ENCODE peak calls at places on chromosomes 7 and 10, in five cellular contexts. R, B, N, A and W are unnamed samples.

GRCh38 chr7:43784030-43785001 is 25.8 kb downstream of the BLVRA start:
- DNase-seq in B (peak; percentile 53), R (peak; percentile 39), A (no peak), N (no peak), W (peak; percentile 73)

GRCh38 chr7:100195222-100195621 is 17.5 kb downstream of the STAG3 start:
- DNase-seq in N (no peak), A (no peak), R (no peak), B (no peak), W (no peak)

GRCh38 chr7:134686782-134687181 is 40.1 kb downstream of the BPGM start:
- DNase-seq in A (no peak), R (peak; percentile 66), B (peak; percentile 60), N (no peak), W (peak; percentile 54)

GRCh38 chr10:129530486-129531065 is 63.5 kb downstream of the MGMT start:
- DNase-seq in N (no peak), B (no peak), A (no peak), R (no peak), W (no peak)

GRCh38 chr10:55410415-55410885 is 609.4 kb upstream of the PCDH15 start:
- DNase-seq in B (peak; percentile 1), A (no peak), R (peak; percentile 15), N (peak; percentile 83), W (peak; percentile 12)

GRCh38 chr10:132164801-132165278 is 21.9 kb upstream of the DPYSL4 start:
- DNase-seq in A (no peak), N (peak; percentile 70), B (no peak), R (no peak), W (no peak)

GRCh38 chr7:149471289-149471953 is 10.6 kb upstream of the ZNF777 start:
- DNase-seq in N (no peak), R (no peak), A (no peak), B (no peak), W (no peak)

GRCh38 chr7:101085000-101085948 is at the start of gene TRIM56:
- DNase-seq in N (no peak), B (peak; percentile 89), R (peak; percentile 78), A (peak; percentile 90), W (peak; percentile 63)

GRCh38 chr10:86936661-86937501 is 20.5 kb downstream of the MMRN2 start:
- DNase-seq in N (no peak), R (peak; percentile 49), A (no peak), B (peak; percentile 41), W (peak; percentile 60)

GRCh38 chr10:120942806-120943413 is 91.7 kb downstream of the WDR11 start:
- DNase-seq in B (peak; percentile 88), N (peak; percentile 80), A (peak; percentile 76), R (peak; percentile 74), W (peak; percentile 65)

GRCh38 chr10:68869623-68870022 is 31.5 kb upstream of the DDX50 start:
- DNase-seq in A (no peak), B (peak; percentile 47), R (peak; percentile 50), N (no peak), W (peak; percentile 10)

GRCh38 chr7:1292972-1293830 is 60.5 kb downstream of the UNCX start:
- DNase-seq in A (no peak), N (no peak), B (no peak), R (no peak), W (no peak)

DNA sequence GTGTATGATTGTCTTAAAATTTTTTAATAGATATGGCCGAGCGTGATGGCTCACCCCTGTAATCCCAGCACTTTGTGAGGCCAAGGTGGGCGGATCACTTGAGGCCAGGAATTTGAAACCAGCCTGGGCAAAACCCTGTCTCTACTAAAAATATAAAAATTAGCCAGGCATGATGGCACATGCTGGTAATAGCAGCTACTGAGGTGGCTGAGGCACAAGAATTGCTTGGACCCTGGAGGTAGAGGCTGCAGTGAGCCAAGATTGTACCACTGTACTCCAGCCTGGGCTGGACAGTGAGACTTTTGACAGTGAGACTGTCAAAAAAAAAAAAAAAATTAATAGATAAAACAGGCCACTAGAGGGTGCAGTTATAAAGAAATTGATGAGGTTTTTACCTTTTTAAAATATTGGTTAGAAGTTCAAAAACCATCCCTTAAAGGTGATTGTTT is 20.5 kb downstream of the NOM1 start:
- DNase-seq in B (peak; percentile 24), R (peak; percentile 21), N (no peak), A (no peak), W (peak; percentile 21)
- TF ChIP-seq CTCF in B (no peak), R (no peak), N (no peak), A (no peak), W (peak; percentile 19)

GRCh38 chr7:25940086-25940906 is 211.7 kb upstream of the NFE2L3 start:
- DNase-seq in B (no peak), N (peak; percentile 79), A (no peak), R (no peak), W (no peak)
- H3K4me3 ChIP-seq in B (no peak overlapping the region), N (peak overlapping the region; percentile 46), A (no peak overlapping the region), R (no peak overlapping the region), W (no peak overlapping the region)

DNA sequence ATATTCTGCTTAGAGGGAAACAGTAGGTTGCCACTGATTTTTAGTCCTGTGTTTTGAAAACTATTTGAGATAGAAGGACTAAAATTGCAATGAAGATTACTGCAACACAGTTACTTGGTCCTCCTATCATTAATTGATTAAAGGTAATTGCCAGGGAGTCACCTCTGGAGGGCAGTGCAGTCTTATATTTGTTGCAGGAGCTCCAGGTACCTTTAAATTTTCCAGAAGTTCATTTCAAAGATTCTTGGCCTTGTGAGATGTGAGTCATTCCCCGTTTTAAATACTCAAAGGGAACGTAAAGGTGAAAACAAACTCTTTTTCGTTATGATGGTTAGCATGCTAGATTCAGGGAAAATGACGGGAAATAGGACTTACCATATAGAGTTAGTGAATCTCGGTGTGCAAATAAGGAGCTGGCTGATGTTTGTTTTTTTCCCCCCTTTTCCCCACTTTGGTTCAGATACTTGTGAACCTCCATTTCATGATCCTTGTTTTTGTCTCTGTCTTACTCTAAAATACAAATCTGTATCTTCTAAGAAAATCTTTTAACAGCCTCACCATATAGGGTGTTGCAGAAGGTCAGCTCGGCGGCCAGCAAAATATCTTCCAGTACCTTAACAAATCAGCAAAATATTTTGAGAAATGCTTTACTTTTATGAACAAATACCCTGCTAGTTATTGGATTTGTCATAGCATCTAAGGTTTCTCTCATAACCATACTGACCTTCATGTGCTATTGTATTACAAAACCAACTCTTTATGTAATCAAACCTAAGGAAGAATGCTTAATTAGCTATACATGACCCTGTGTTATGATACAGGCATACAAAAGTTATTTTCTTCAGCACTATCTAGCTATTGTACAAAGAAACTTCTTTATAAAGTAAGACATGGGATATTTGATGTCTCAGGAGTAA is 143.0 kb upstream of the HDAC9 start:
- DNase-seq in B (peak; percentile 80), A (no peak), R (peak; percentile 78), N (peak; percentile 49), W (peak; percentile 78)
- TF ChIP-seq CTCF in B (peak; percentile 62), A (no peak), R (peak; percentile 60), N (peak; percentile 43), W (peak; percentile 60)

GRCh38 chr7:5638994-5639393 is 142.5 kb downstream of the RNF216 start:
- DNase-seq in N (no peak), R (no peak), A (no peak), B (peak; percentile 35), W (no peak)

GRCh38 chr7:5635461-5636445 is 145.7 kb downstream of the RNF216 start:
- DNase-seq in B (peak; percentile 21), N (no peak), R (no peak), A (no peak), W (peak; percentile 38)

GRCh38 chr7:5636446-5636835 is 145.0 kb downstream of the RNF216 start:
- DNase-seq in B (peak; percentile 28), A (no peak), R (no peak), N (no peak), W (peak; percentile 22)

GRCh38 chr7:5637415-5637814 is 144.0 kb downstream of the RNF216 start:
- DNase-seq in A (no peak), B (no peak), R (no peak), N (no peak), W (no peak)

GRCh38 chr7:5636914-5637313 is 144.5 kb downstream of the RNF216 start:
- DNase-seq in A (peak; percentile 80), R (peak; percentile 85), B (peak; percentile 93), N (no peak), W (peak; percentile 94)
- H3K4me3 ChIP-seq in A (no peak overlapping the region), R (no peak overlapping the region), B (no peak overlapping the region), N (no peak overlapping the region), W (peak overlapping the region; percentile 10)

GRCh38 chr10:43888551-43888950 is 239.9 kb upstream of the ZNF32 start:
- DNase-seq in N (no peak), B (peak; percentile 77), A (no peak), R (peak; percentile 96), W (peak; percentile 84)

GRCh38 chr10:43884516-43885105 is 235.9 kb upstream of the ZNF32 start:
- DNase-seq in A (no peak), N (no peak), B (no peak), R (no peak), W (no peak)

GRCh38 chr10:43881657-43882056 is 233.0 kb upstream of the ZNF32 start:
- DNase-seq in R (no peak), N (no peak), A (no peak), B (no peak), W (no peak)

GRCh38 chr10:43885842-43886241 is 237.2 kb upstream of the ZNF32 start:
- DNase-seq in A (no peak), N (no peak), R (no peak), B (no peak), W (no peak)

DNA sequence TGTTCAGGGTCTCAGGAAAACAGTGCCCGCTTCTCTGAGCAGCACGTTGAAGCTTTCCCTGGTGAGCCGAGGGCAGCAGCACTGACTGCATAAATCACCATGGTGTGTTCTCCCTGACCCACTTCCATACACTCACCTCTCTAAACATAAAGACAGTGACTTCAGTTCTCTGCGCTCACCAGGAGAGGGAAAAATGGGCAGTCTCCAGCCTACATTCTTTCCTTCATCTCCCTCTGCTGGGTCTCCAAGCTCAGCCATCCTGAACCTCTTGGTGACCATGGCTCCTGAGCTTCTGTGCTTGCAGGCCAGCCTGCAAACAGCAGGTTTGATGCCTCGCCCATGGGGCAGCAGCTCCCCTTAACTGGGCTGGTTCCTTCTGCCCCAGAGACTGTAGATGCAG is 236.6 kb upstream of the ZNF32 start:
- DNase-seq in A (no peak), R (no peak), N (no peak), B (no peak), W (no peak)
- TF ChIP-seq CTCF in A (no peak), R (no peak), N (no peak), B (no peak), W (no peak)